ENCODE peak calls at places on chromosomes 7 and 10, in six cellular contexts. V is midbrain; K is NCI-H460; N is stimulated activated CD8-positive, alpha-beta memory T cell treated with anti-CD3 and anti-CD28 coated beads, Interleukin-15, amount 100 ng/mL, for 1 hour; I is activated T-helper 9 cell treated with anti-CD3 and anti-CD28 coated beads, Interleukin-2, amount 50 U/mL, for 16 hours; U is stimulated activated CD4-positive, alpha-beta T cell treated with anti-CD3 and anti-CD28 coated beads, TNF-alpha, amount 100 ng/mL, for 48 hours. F is an unnamed sample.

GRCh38 chr10:116907588-116907987 is 58.3 kb downstream of the ENO4 start:
- DNase-seq in V (no peak), N (no peak), U (no peak), I (no peak), K (no peak), F (no peak)

GRCh38 chr7:2553831-2554581 is 1.3 kb downstream of the BRAT1 start:
- DNase-seq in N (no peak), U (no peak), V (no peak), K (no peak), I (no peak), F (no peak)

GRCh38 chr10:124686707-124687376 is 57.3 kb downstream of the FAM53B start:
- DNase-seq in I (no peak), U (no peak), K (no peak), V (peak), N (no peak), F (no peak)

GRCh38 chr7:140397784-140398750 is at the start of gene SLC37A3:
- DNase-seq in N (peak), I (peak), U (peak), K (peak), V (peak), F (no peak)

GRCh38 chr7:29953735-29954347 is 35.8 kb downstream of the SCRN1 start:
- DNase-seq in V (no peak), U (no peak), K (no peak), N (no peak), I (no peak), F (no peak)

GRCh38 chr7:34672430-34672829 is 14.4 kb downstream of the NPSR1 start:
- DNase-seq in N (no peak), V (no peak), I (no peak), U (no peak), K (no peak), F (no peak)

GRCh38 chr10:43417950-43418768 is 9.2 kb upstream of the HNRNPF start:
- DNase-seq in K (no peak), V (no peak), I (no peak), U (no peak), N (no peak), F (no peak)

GRCh38 chr7:29957921-29958320 is 31.7 kb downstream of the SCRN1 start:
- DNase-seq in U (no peak), V (no peak), I (no peak), K (no peak), N (no peak), F (no peak)

GRCh38 chr7:1619152-1620079 is 49.6 kb upstream of the PSMG3 start:
- DNase-seq in V (no peak), I (no peak), K (no peak), N (no peak), U (no peak), F (no peak)

GRCh38 chr10:123297175-123297574 is 143.0 kb downstream of the BUB3 start:
- DNase-seq in I (no peak), N (no peak), U (no peak), K (no peak), V (no peak), F (no peak)

GRCh38 chr7:22121702-22122474 is 176.2 kb upstream of the CDCA7L start:
- DNase-seq in N (no peak), I (no peak), K (no peak), V (no peak), U (no peak), F (no peak)

GRCh38 chr7:44134943-44135628 is 6.0 kb downstream of the MYL7 start:
- DNase-seq in V (peak), U (no peak), K (no peak), I (no peak), N (no peak), F (no peak)

GRCh38 chr10:131790021-131790420 is 110.8 kb upstream of the PPP2R2D start:
- DNase-seq in K (peak), I (no peak), U (peak), V (no peak), N (no peak), F (no peak)

GRCh38 chr10:6694447-6695155 is 114.5 kb upstream of the PRKCQ start:
- DNase-seq in K (no peak), N (no peak), U (no peak), V (no peak), I (no peak), F (no peak)

GRCh38 chr7:5429253-5429856 is 5.7 kb upstream of the TNRC18 start:
- DNase-seq in V (no peak), N (no peak), I (no peak), U (no peak), K (no peak), F (no peak)

GRCh38 chr7:140631006-140631405 is 9.6 kb downstream of the DENND2A start:
- DNase-seq in K (no peak), U (no peak), N (no peak), V (no peak), I (no peak), F (no peak)

GRCh38 chr10:71964669-71965515 is 697 bp downstream of the CHST3 start:
- DNase-seq in K (peak), U (no peak), N (no peak), I (no peak), V (peak), F (no peak)

GRCh38 chr10:70462349-70462984 is 16.1 kb upstream of the PALD1 start:
- DNase-seq in K (no peak), V (peak), I (no peak), U (no peak), N (no peak), F (peak)

GRCh38 chr10:3106908-3107425 is 39.6 kb downstream of the PFKP start:
- DNase-seq in I (no peak), K (no peak), V (peak), N (no peak), U (no peak), F (no peak)

GRCh38 chr10:44627591-44628354 is 242.9 kb upstream of the CXCL12 start:
- DNase-seq in N (no peak), U (no peak), K (no peak), V (no peak), I (no peak), F (no peak)

GRCh38 chr10:116270691-116271592 is 2.1 kb downstream of the GFRA1 start:
- DNase-seq in I (no peak), U (no peak), K (no peak), V (no peak), N (no peak), F (no peak)

GRCh38 chr7:67937717-67938191 is 941.1 kb downstream of the TYW1 start:
- DNase-seq in I (no peak), V (no peak), U (no peak), N (no peak), K (peak), F (no peak)

GRCh38 chr10:22670796-22671195 is 43.6 kb downstream of the PIP4K2A start:
- DNase-seq in K (no peak), V (peak), I (no peak), U (no peak), N (no peak), F (no peak)

GRCh38 chr10:113992601-113993011 is 51.1 kb upstream of the ADRB1 start:
- DNase-seq in I (no peak), U (no peak), V (no peak), K (no peak), N (no peak), F (no peak)

GRCh38 chr10:21519981-21520436 is 5.5 kb downstream of the SKIDA1 start:
- DNase-seq in I (no peak), V (peak), U (no peak), N (no peak), K (no peak), F (no peak)

F was measured in vagina.